ENCODE peak calls at places on chromosomes 13 and 19, in nine cellular contexts. O is CD4-positive, CD25-positive, alpha-beta regulatory T cell; A is PC-3; E is NB4; P is IMR-90; J is lower leg skin; L is heart right ventricle; S is right atrium auricular region; V is coronary artery. Y is an unnamed sample.

GRCh38 chr13:113115363-113116205 is 7.0 kb upstream of the F10 start:
- DNase-seq in O (no peak), A (no peak), E (no peak), P (no peak), J (no peak), L (no peak), S (no peak), V (peak; percentile 64), Y (no peak)

GRCh38 chr19:35975608-35976214 is 19.3 kb upstream of the SDHAF1 start:
- DNase-seq in O (peak; percentile 18), A (peak; percentile 18), E (peak; percentile 30), P (peak; percentile 26), J (no peak), L (no peak), S (no peak), V (no peak), Y (peak; percentile 50)

GRCh38 chr19:1450735-1451669 is 1.1 kb downstream of the APC2 start:
- DNase-seq in O (no peak), A (no peak), E (no peak), P (no peak), J (no peak), L (no peak), S (no peak), V (no peak), Y (no peak)

GRCh38 chr13:65473199-65473598 is 1756.9 kb downstream of the PCDH9 start:
- DNase-seq in O (no peak), A (no peak), E (no peak), P (no peak), J (no peak), L (no peak), S (no peak), V (no peak), Y (no peak)

GRCh38 chr19:17943284-17944221 is 10.7 kb downstream of the CCDC124 start:
- DNase-seq in O (no peak), A (no peak), E (no peak), P (no peak), J (no peak), L (no peak), S (no peak), V (no peak), Y (no peak)

GRCh38 chr19:18605546-18606280 is 886 bp downstream of the CRLF1 start:
- DNase-seq in O (no peak), A (no peak), E (no peak), P (no peak), J (no peak), L (no peak), S (no peak), V (no peak), Y (no peak)

GRCh38 chr19:5960005-5961001 is 17.6 kb downstream of the RANBP3 start:
- DNase-seq in O (no peak), A (no peak), E (no peak), P (no peak), J (no peak), L (peak; percentile 66), S (no peak), V (no peak), Y (no peak)

GRCh38 chr13:113656831-113657671 is 947 bp downstream of the ATP4B start:
- DNase-seq in O (no peak), A (no peak), E (no peak), P (no peak), J (no peak), L (no peak), S (no peak), V (peak; percentile 66), Y (no peak)

GRCh38 chr19:8631425-8631819 is 989 bp downstream of the NFILZ start:
- DNase-seq in O (no peak), A (no peak), E (no peak), P (peak; percentile 36), J (no peak), L (no peak), S (no peak), V (no peak), Y (peak; percentile 49)

GRCh38 chr13:79684426-79684825 is 203.5 kb downstream of the NDFIP2 start:
- DNase-seq in O (no peak), A (no peak), E (no peak), P (peak; percentile 4), J (no peak), L (no peak), S (no peak), V (no peak), Y (no peak)

GRCh38 chr19:4304509-4305252 is at the start of gene FSD1:
- DNase-seq in O (peak; percentile 71), A (peak; percentile 56), E (peak; percentile 21), P (peak; percentile 40), J (no peak), L (no peak), S (no peak), V (no peak), Y (peak; percentile 78)

GRCh38 chr19:18594096-18594823 is 5.7 kb downstream of the REX1BD start:
- DNase-seq in O (peak; percentile 65), A (peak; percentile 87), E (peak; percentile 86), P (peak; percentile 76), J (no peak), L (peak; percentile 62), S (peak; percentile 73), V (no peak), Y (peak; percentile 94)

GRCh38 chr19:35783469-35784400 is 8.4 kb downstream of the ARHGAP33 start:
- DNase-seq in O (no peak), A (no peak), E (no peak), P (no peak), J (no peak), L (no peak), S (no peak), V (no peak), Y (no peak)

GRCh38 chr19:55442372-55443044 is 592 bp downstream of the SHISA7 start:
- DNase-seq in O (no peak), A (no peak), E (no peak), P (no peak), J (no peak), L (no peak), S (no peak), V (no peak), Y (no peak)
- H3K4me3 ChIP-seq in O (no peak overlapping the region), A (no peak overlapping the region), E (no peak overlapping the region), P (no peak overlapping the region), J (no peak overlapping the region), L (no peak overlapping the region), S (no peak overlapping the region), V (no peak overlapping the region), Y (no peak overlapping the region)

GRCh38 chr13:74132768-74133656 is 1.2 kb downstream of the KLF12 start:
- DNase-seq in O (peak; percentile 56), A (no peak), E (no peak), P (peak; percentile 50), J (no peak), L (peak; percentile 37), S (peak; percentile 61), V (peak; percentile 75), Y (peak; percentile 79)

GRCh38 chr13:74134777-74135305 is 637 bp upstream of the KLF12 start:
- DNase-seq in O (peak; percentile 46), A (peak; percentile 51), E (no peak), P (no peak), J (no peak), L (peak; percentile 58), S (no peak), V (peak; percentile 74), Y (peak; percentile 74)

GRCh38 chr13:74132152-74132767 is 1.9 kb downstream of the KLF12 start:
- DNase-seq in O (peak; percentile 69), A (peak; percentile 48), E (no peak), P (peak; percentile 39), J (no peak), L (no peak), S (no peak), V (no peak), Y (peak; percentile 51)

GRCh38 chr13:74134226-74134776 is at the start of gene KLF12:
- DNase-seq in O (peak; percentile 94), A (peak; percentile 81), E (peak; percentile 48), P (peak; percentile 94), J (peak; percentile 78), L (peak; percentile 93), S (peak; percentile 82), V (peak; percentile 92), Y (peak; percentile 97)

GRCh38 chr13:74133657-74134201 is 475 bp downstream of the KLF12 start:
- DNase-seq in O (peak; percentile 93), A (peak; percentile 35), E (peak; percentile 30), P (peak; percentile 95), J (peak; percentile 72), L (peak; percentile 89), S (peak; percentile 87), V (peak; percentile 90), Y (peak; percentile 96)
- H3K4me3 ChIP-seq in O (peak overlapping the region; percentile 98), A (peak overlapping the region; percentile 96), E (no peak overlapping the region), P (peak overlapping the region; percentile 82), J (peak overlapping the region; percentile 68), L (peak overlapping the region; percentile 89), S (peak overlapping the region; percentile 93), V (peak overlapping the region; percentile 84), Y (peak overlapping the region; percentile 92)

GRCh38 chr13:23825179-23825578 is 64.0 kb downstream of the MIPEP start:
- DNase-seq in O (no peak), A (no peak), E (no peak), P (no peak), J (no peak), L (no peak), S (no peak), V (no peak), Y (no peak)

GRCh38 chr13:23820530-23820929 is 68.7 kb downstream of the MIPEP start:
- DNase-seq in O (no peak), A (no peak), E (no peak), P (no peak), J (no peak), L (no peak), S (no peak), V (no peak), Y (no peak)

GRCh38 chr13:23824355-23824754 is 64.8 kb downstream of the MIPEP start:
- DNase-seq in O (no peak), A (no peak), E (no peak), P (no peak), J (peak; percentile 89), L (no peak), S (no peak), V (no peak), Y (no peak)

GRCh38 chr13:23817833-23818232 is 71.4 kb downstream of the MIPEP start:
- DNase-seq in O (peak; percentile 24), A (no peak), E (no peak), P (no peak), J (no peak), L (no peak), S (no peak), V (no peak), Y (no peak)

GRCh38 chr13:23822252-23822824 is 66.9 kb downstream of the MIPEP start:
- DNase-seq in O (no peak), A (no peak), E (no peak), P (no peak), J (no peak), L (no peak), S (no peak), V (no peak), Y (no peak)
- H3K4me3 ChIP-seq in O (no peak overlapping the region), A (no peak overlapping the region), E (no peak overlapping the region), P (no peak overlapping the region), J (no peak overlapping the region), L (no peak overlapping the region), S (no peak overlapping the region), V (no peak overlapping the region), Y (no peak overlapping the region)

DNA sequence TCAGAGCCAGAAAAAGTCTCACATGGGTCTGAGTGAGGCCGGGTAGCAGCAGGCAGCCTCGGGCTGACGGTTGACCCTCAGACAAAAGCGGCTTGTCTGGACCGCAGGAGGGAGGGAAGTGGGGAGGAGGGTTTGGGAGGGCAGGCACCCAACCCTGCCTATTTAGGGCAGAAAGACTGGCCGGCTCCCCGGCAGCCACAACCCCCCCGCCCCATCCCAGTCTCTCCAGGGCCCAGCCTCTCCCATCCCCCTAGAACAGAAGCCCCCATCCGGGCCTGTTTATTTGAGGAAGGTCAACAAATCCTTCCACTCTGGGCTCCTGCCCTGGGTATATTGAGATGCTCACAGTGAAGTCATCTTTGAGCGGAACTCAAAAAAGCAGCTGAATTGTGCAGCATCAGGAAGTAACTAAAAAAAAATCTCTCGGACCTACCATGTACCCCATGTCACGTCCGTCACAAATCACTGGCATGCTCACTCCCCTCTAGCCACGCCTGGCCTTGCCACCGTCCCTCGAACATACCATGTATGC is 6.3 kb downstream of the DACT3 start:
- DNase-seq in O (no peak), A (no peak), E (no peak), P (no peak), J (no peak), L (peak; percentile 29), S (no peak), V (no peak), Y (no peak)
- H3K4me3 ChIP-seq in O (no peak overlapping the region), A (no peak overlapping the region), E (no peak overlapping the region), P (no peak overlapping the region), J (no peak overlapping the region), L (no peak overlapping the region), S (no peak overlapping the region), V (peak overlapping the region; percentile 26), Y (no peak overlapping the region)